ENCODE peak calls at places on chromosome X, in eight cellular contexts. G is tibial artery; H is upper lobe of right lung; R is CD4-positive, alpha-beta T cell; Q is upper lobe of left lung; U is prostate gland; Z is lower lobe of right lung; O is SK-N-MC. N is an unnamed sample. For H3K9me3, the result is how much of the 10 kb centered on the place peaks cover.

GRCh38 chrX:15751160-15751819 is 13.2 kb downstream of the CA5B start:
- DNase-seq in G (no peak), H (no peak), R (no peak), Q (no peak), U (peak), Z (no peak), O (no peak), N (no peak)

GRCh38 chrX:8052909-8053308 is 118.2 kb downstream of the VCX2 start:
- DNase-seq in G (no peak), H (no peak), R (no peak), Q (no peak), U (no peak), Z (no peak), O (no peak), N (no peak)

GRCh38 chrX:23879380-23880090 is 28.2 kb downstream of the APOO start:
- DNase-seq in G (no peak), H (no peak), R (no peak), Q (no peak), U (no peak), Z (no peak), O (no peak), N (no peak)

GRCh38 chrX:13254076-13254785 is 65.6 kb downstream of the ATXN3L start:
- DNase-seq in G (no peak), H (peak), R (no peak), Q (peak), U (no peak), Z (peak), O (no peak), N (no peak)

GRCh38 chrX:17519349-17519748 is 144.3 kb downstream of the NHS start:
- DNase-seq in G (peak), H (no peak), R (no peak), Q (no peak), U (no peak), Z (no peak), O (no peak), N (no peak)

GRCh38 chrX:10001496-10001895 is 34.3 kb downstream of the CLDN34 start:
- DNase-seq in G (no peak), H (no peak), R (no peak), Q (no peak), U (no peak), Z (no peak), O (no peak), N (no peak)

GRCh38 chrX:38638952-38639529 is 77.7 kb downstream of the TSPAN7 start:
- DNase-seq in G (no peak), H (no peak), R (no peak), Q (no peak), U (no peak), Z (no peak), O (no peak), N (no peak)

GRCh38 chrX:68490644-68491043 is 8.2 kb upstream of the YIPF6 start:
- DNase-seq in G (no peak), H (no peak), R (no peak), Q (no peak), U (no peak), Z (no peak), O (no peak), N (no peak)

GRCh38 chrX:16671005-16671404 is 21.0 kb downstream of the S100G start:
- DNase-seq in G (no peak), H (no peak), R (no peak), Q (no peak), U (no peak), Z (no peak), O (peak), N (no peak)

GRCh38 chrX:149504226-149504914 is 736 bp downstream of the IDS start:
- DNase-seq in G (no peak), H (peak), R (peak), Q (peak), U (no peak), Z (peak), O (no peak), N (peak)

GRCh38 chrX:138298268-138298667 is 413.2 kb downstream of the FGF13 start:
- DNase-seq in G (no peak), H (no peak), R (no peak), Q (no peak), U (no peak), Z (no peak), O (no peak), N (no peak)

GRCh38 chrX:134898450-134898849 is 92.3 kb upstream of the SMIM10 start:
- DNase-seq in G (no peak), H (no peak), R (no peak), Q (no peak), U (no peak), Z (no peak), O (peak), N (no peak)

GRCh38 chrX:25810202-25810601 is 327.9 kb upstream of the MAGEB18 start:
- DNase-seq in G (no peak), H (no peak), R (no peak), Q (no peak), U (no peak), Z (no peak), O (no peak), N (no peak)

GRCh38 chrX:140762061-140762460 is 52.5 kb downstream of the LINC00632 start:
- DNase-seq in G (no peak), H (no peak), R (no peak), Q (peak), U (peak), Z (no peak), O (no peak), N (no peak)

GRCh38 chrX:115233497-115234219 is at the start of gene LRCH2:
- DNase-seq in G (peak), H (peak), R (no peak), Q (peak), U (peak), Z (peak), O (no peak), N (no peak)

GRCh38 chrX:47232197-47232802 is 509 bp upstream of the USP11 start:
- DNase-seq in G (no peak), H (no peak), R (no peak), Q (peak), U (no peak), Z (no peak), O (no peak), N (no peak)

GRCh38 chrX:54920610-54921426 is at the start of gene TRO:
- DNase-seq in G (no peak), H (no peak), R (no peak), Q (no peak), U (no peak), Z (no peak), O (no peak), N (no peak)

GRCh38 chrX:124395145-124395858 is 48.9 kb downstream of the SH2D1A start:
- DNase-seq in G (no peak), H (no peak), R (no peak), Q (no peak), U (no peak), Z (no peak), O (no peak), N (no peak)

GRCh38 chrX:111103246-111103645 is 7.3 kb downstream of the PAK3 start:
- DNase-seq in G (no peak), H (no peak), R (no peak), Q (no peak), U (no peak), Z (no peak), O (no peak), N (no peak)

GRCh38 chrX:13015536-13016236 is 28.7 kb downstream of the FAM9C start:
- DNase-seq in G (no peak), H (no peak), R (no peak), Q (no peak), U (no peak), Z (no peak), O (no peak), N (no peak)

GRCh38 chrX:30607155-30607554 is 29.6 kb upstream of the TASL start:
- DNase-seq in G (no peak), H (no peak), R (no peak), Q (no peak), U (no peak), Z (no peak), O (no peak), N (no peak)

GRCh38 chrX:24100713-24101112 is 46.0 kb downstream of the EIF2S3 start:
- DNase-seq in G (no peak), H (no peak), R (no peak), Q (no peak), U (no peak), Z (no peak), O (no peak), N (no peak)

GRCh38 chrX:15334561-15334960 is 762 bp downstream of the PIGA start:
- DNase-seq in G (no peak), H (no peak), R (no peak), Q (no peak), U (no peak), Z (no peak), O (no peak), N (no peak)

GRCh38 chrX:68355629-68355920 is 77.7 kb downstream of the OPHN1 start:
- DNase-seq in G (no peak), H (no peak), R (no peak), Q (no peak), U (no peak), Z (no peak), O (no peak), N (no peak)

GRCh38 chrX:149807747-149808458 is 26.2 kb downstream of the MAGEA9 start:
- DNase-seq in G (no peak), H (no peak), R (no peak), Q (no peak), U (no peak), Z (no peak), O (no peak), N (no peak)

GRCh38 chrX:28586891-28587635 is at the start of gene IL1RAPL1:
- DNase-seq in G (no peak), H (no peak), R (no peak), Q (no peak), U (peak), Z (no peak), O (no peak), N (no peak)

GRCh38 chrX:56281789-56282188 is 49.6 kb downstream of the KLF8 start:
- DNase-seq in G (no peak), H (no peak), R (peak), Q (no peak), U (no peak), Z (no peak), O (no peak), N (no peak)

GRCh38 chrX:49186125-49187027 is at the start of gene PRICKLE3:
- DNase-seq in G (peak), H (peak), R (peak), Q (peak), U (peak), Z (peak), O (no peak), N (peak)

DNA sequence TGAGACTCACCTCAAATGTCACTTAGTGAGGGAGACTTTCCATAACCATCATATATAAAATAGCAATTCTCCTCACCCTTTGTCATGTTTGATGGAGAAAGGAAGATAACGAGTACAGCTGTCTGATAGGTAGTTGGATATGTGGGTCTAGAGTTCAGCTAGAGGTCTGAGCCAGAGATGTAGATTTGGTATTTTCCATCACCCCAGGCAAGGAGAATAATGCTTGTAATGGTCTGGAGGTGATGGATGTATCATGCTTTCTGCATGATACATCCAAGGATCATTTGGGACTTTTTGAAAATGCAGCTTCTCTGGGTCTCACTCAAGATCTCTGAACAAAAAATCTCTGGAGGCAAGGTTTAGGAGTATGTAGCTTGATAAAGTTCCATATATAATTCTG is 123.8 kb upstream of the VAMP7 start:
- DNase-seq in G (no peak), H (no peak), R (no peak), Q (no peak), U (no peak), Z (no peak), O (no peak), N (no peak)
- H3K9me3 ChIP-seq in G (under half), H (under half), R (under half), Q (under half), U (under half), Z (under half), O (under half), N (under half)

DNA sequence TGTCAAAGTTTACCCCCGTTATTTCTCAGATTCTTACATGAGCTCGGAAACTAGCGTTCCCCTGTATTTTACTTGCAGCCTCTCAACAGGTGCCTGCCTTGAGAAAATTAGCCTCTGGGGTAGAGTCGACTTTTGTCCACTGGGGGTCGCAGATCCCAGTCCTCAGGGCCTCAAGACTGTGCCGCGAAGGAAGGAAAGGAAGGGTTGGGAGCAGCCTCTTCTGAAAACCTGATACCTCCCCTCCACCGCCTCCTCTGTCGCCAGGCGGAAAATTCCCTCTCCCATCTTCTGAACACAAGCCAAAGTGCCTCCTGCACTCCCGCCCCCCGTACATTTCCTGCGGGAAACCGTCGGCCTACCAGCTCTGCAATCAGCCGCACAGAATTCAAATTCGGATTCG is 44.4 kb upstream of the TMSB15B start:
- DNase-seq in G (peak), H (no peak), R (no peak), Q (peak), U (peak), Z (peak), O (no peak), N (peak)
- H3K9me3 ChIP-seq in G (under half), H (under half), R (under half), Q (under half), U (under half), Z (under half), O (under half), N (under half)

GRCh38 chrX:63746278-63746677 is 38.7 kb downstream of the ARHGEF9 start:
- DNase-seq in G (no peak), H (no peak), R (no peak), Q (no peak), U (no peak), Z (no peak), O (no peak), N (no peak)
- H3K9me3 ChIP-seq in G (under half), H (under half), R (under half), Q (under half), U (under half), Z (under half), O (under half), N (under half)

DNA sequence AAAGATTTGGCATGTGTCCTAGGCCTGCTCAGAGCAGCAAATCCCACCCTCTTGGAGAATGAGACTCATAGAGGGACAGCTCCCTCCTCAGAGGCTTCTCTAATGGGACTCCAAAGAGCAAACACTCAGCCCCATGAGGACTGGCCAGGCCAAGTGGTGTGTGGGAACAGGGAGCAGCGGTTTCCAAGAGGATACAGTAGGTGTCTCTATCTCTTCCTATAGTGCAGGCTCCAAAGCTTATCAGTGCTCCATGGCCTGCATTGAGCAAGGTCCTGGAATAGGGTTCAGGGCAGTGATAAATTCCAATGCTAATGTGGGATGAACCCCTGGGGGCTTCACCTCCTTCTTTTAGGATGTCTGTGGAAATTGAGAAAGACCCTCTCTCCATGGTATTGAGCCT is 15.7 kb upstream of the MAGEA10 start:
- DNase-seq in G (no peak), H (no peak), R (no peak), Q (no peak), U (no peak), Z (no peak), O (no peak), N (no peak)
- H3K9me3 ChIP-seq in G (under half), H (under half), R (under half), Q (under half), U (under half), Z (under half), O (under half), N (under half)

GRCh38 chrX:153052534-153052933 is 3.7 kb upstream of the PNMA3 start:
- DNase-seq in G (no peak), H (no peak), R (no peak), Q (no peak), U (no peak), Z (no peak), O (no peak), N (no peak)

GRCh38 chrX:153049093-153049492 is 7.2 kb upstream of the PNMA3 start:
- DNase-seq in G (no peak), H (no peak), R (no peak), Q (no peak), U (no peak), Z (no peak), O (no peak), N (no peak)
- H3K9me3 ChIP-seq in G (under half), H (under half), R (under half), Q (under half), U (under half), Z (under half), O (under half), N (under half)

GRCh38 chrX:151825927-151826471 is 86.7 kb upstream of the MAGEA4 start:
- DNase-seq in G (peak), H (no peak), R (no peak), Q (no peak), U (no peak), Z (no peak), O (peak), N (no peak)
- H3K9me3 ChIP-seq in G (under half), H (under half), R (under half), Q (under half), U (under half), Z (under half), O (under half), N (under half)

GRCh38 chrX:69718102-69718501 is 102.2 kb downstream of the EDA start:
- DNase-seq in G (no peak), H (no peak), R (no peak), Q (no peak), U (no peak), Z (no peak), O (no peak), N (no peak)
- H3K9me3 ChIP-seq in G (under half), H (under half), R (under half), Q (under half), U (under half), Z (under half), O (under half), N (under half)

N was measured in T-helper 17 cell.